ENCODE peak calls at places on chromosome 11, in four cellular contexts. B, A, W and Y are unnamed samples.

GRCh38 chr11:72395993-72396392 is 38.3 kb downstream of the CLPB start:
- DNase-seq in B (no peak), W (no peak), A (no peak), Y (no peak)

GRCh38 chr11:117919326-117920275 is 9.6 kb downstream of the TMPRSS13 start:
- DNase-seq in A (no peak), B (no peak), W (no peak), Y (no peak)

GRCh38 chr11:11841121-11841604 is 609 bp upstream of the USP47 start:
- DNase-seq in B (peak), A (no peak), W (peak), Y (peak)

GRCh38 chr11:80227915-80228314 is 787.1 kb upstream of the TENM4 start:
- DNase-seq in A (no peak), W (no peak), B (no peak), Y (no peak)

GRCh38 chr11:111513240-111513605 is 1.0 kb upstream of the BTG4 start:
- DNase-seq in A (no peak), W (no peak), B (no peak), Y (no peak)

GRCh38 chr11:28086569-28086968 is 21.4 kb downstream of the KIF18A start:
- DNase-seq in B (peak), W (no peak), A (no peak), Y (no peak)

GRCh38 chr11:94885581-94885980 is 87.8 kb downstream of the CWC15 start:
- DNase-seq in B (no peak), A (no peak), W (no peak), Y (no peak)

GRCh38 chr11:67648140-67648795 is 2.3 kb downstream of the ACY3 start:
- DNase-seq in A (peak), B (no peak), W (no peak), Y (no peak)

GRCh38 chr11:34960277-34960676 is 43.9 kb downstream of the PDHX start:
- DNase-seq in A (no peak), W (no peak), B (no peak), Y (no peak)

GRCh38 chr11:19245351-19245750 is 4.6 kb upstream of the E2F8 start:
- DNase-seq in B (no peak), W (no peak), A (no peak), Y (no peak)

GRCh38 chr11:14357843-14358728 is 897 bp downstream of the RRAS2 start:
- DNase-seq in W (peak), B (peak), A (no peak), Y (peak)

GRCh38 chr11:110141812-110142211 is 48.6 kb downstream of the ZC3H12C start:
- DNase-seq in W (no peak), B (no peak), A (no peak), Y (no peak)

GRCh38 chr11:68045900-68046299 is 7.1 kb downstream of the TCIRG1 start:
- DNase-seq in B (no peak), W (peak), A (no peak), Y (no peak)

GRCh38 chr11:20626279-20626678 is 26.9 kb downstream of the SLC6A5 start:
- DNase-seq in W (no peak), B (no peak), A (no peak), Y (no peak)

GRCh38 chr11:63920870-63921417 is 4.0 kb upstream of the RCOR2 start:
- DNase-seq in B (no peak), A (peak), W (no peak), Y (no peak)

GRCh38 chr11:112884012-112884767 is 77.0 kb upstream of the NCAM1 start:
- DNase-seq in W (no peak), B (no peak), A (no peak), Y (no peak)

GRCh38 chr11:10930224-10930960 is 72.5 kb upstream of the ZBED5 start:
- DNase-seq in A (no peak), W (no peak), B (peak), Y (no peak)

GRCh38 chr11:75639752-75640151 is 29.1 kb downstream of the MAP6 start:
- DNase-seq in W (peak), A (no peak), B (peak), Y (no peak)